ENCODE peak calls at places on chromosomes 3 and 15, in seven cellular contexts. Z, W, O, D, Q, N and J are unnamed samples.

GRCh38 chr3:52779411-52780297 is 2.3 kb downstream of the ITIH1 start:
- DNase-seq in Z (no peak), W (no peak), O (no peak), D (peak; percentile 18), Q (no peak), N (no peak), J (no peak)

GRCh38 chr3:45552031-45552772 is 42.3 kb upstream of the LIMD1 start:
- DNase-seq in Z (no peak), W (no peak), O (no peak), D (no peak), Q (no peak), N (no peak), J (no peak)

GRCh38 chr15:64503197-64503596 is 42.8 kb downstream of the ZNF609 start:
- DNase-seq in Z (peak; percentile 33), W (no peak), O (peak; percentile 21), D (no peak), Q (no peak), N (no peak), J (no peak)

GRCh38 chr3:3998140-3998977 is 199.1 kb downstream of the LRRN1 start:
- DNase-seq in Z (no peak), W (no peak), O (peak; percentile 14), D (no peak), Q (peak; percentile 5), N (peak; percentile 36), J (no peak)

GRCh38 chr3:52983336-52983807 is 62.5 kb downstream of the SFMBT1 start:
- DNase-seq in Z (no peak), W (no peak), O (peak; percentile 5), D (no peak), Q (no peak), N (no peak), J (no peak)

GRCh38 chr15:29936353-29937049 is 114.2 kb upstream of the TJP1 start:
- DNase-seq in Z (no peak), W (no peak), O (no peak), D (no peak), Q (no peak), N (no peak), J (no peak)

GRCh38 chr3:172125963-172126403 is 86.6 kb downstream of the FNDC3B start:
- DNase-seq in Z (peak; percentile 67), W (peak; percentile 79), O (no peak), D (peak; percentile 56), Q (no peak), N (no peak), J (no peak)

GRCh38 chr3:88954853-88955252 is 152.6 kb upstream of the EPHA3 start:
- DNase-seq in Z (no peak), W (no peak), O (no peak), D (no peak), Q (no peak), N (no peak), J (no peak)

GRCh38 chr3:148643389-148643840 is 54.3 kb upstream of the AGTR1 start:
- DNase-seq in Z (peak; percentile 65), W (no peak), O (no peak), D (no peak), Q (no peak), N (no peak), J (no peak)

GRCh38 chr3:179149239-179149887 is 1.2 kb downstream of the PIK3CA start:
- DNase-seq in Z (peak; percentile 10), W (no peak), O (peak; percentile 13), D (peak; percentile 51), Q (no peak), N (no peak), J (no peak)

GRCh38 chr3:143041901-143042300 is 40.5 kb downstream of the U2SURP start:
- DNase-seq in Z (no peak), W (no peak), O (no peak), D (no peak), Q (no peak), N (no peak), J (no peak)

GRCh38 chr3:30526031-30526430 is 80.4 kb upstream of the TGFBR2 start:
- DNase-seq in Z (no peak), W (no peak), O (no peak), D (no peak), Q (no peak), N (no peak), J (no peak)

GRCh38 chr3:46829699-46830208 is 33.5 kb downstream of the MYL3 start:
- DNase-seq in Z (no peak), W (no peak), O (no peak), D (no peak), Q (no peak), N (no peak), J (no peak)

GRCh38 chr3:13217736-13218540 is 144.7 kb upstream of the IQSEC1 start:
- DNase-seq in Z (peak; percentile 43), W (no peak), O (no peak), D (no peak), Q (no peak), N (peak; percentile 63), J (peak; percentile 81)

GRCh38 chr15:62211348-62211747 is 46.3 kb upstream of the C2CD4B start:
- DNase-seq in Z (no peak), W (no peak), O (no peak), D (no peak), Q (no peak), N (no peak), J (no peak)

GRCh38 chr3:50612234-50612972 is 829 bp upstream of the CISH start:
- DNase-seq in Z (no peak), W (no peak), O (no peak), D (no peak), Q (no peak), N (no peak), J (no peak)

GRCh38 chr3:15300318-15301078 is 31.9 kb downstream of the SH3BP5 start:
- DNase-seq in Z (peak; percentile 53), W (peak; percentile 48), O (no peak), D (no peak), Q (no peak), N (peak; percentile 17), J (no peak)

GRCh38 chr15:74281147-74282133 is 45.3 kb downstream of the CCDC33 start:
- DNase-seq in Z (no peak), W (no peak), O (no peak), D (no peak), Q (no peak), N (no peak), J (no peak)